ENCODE peak calls at places on chromosome 5, in seven cellular contexts. Y is CD4-positive, alpha-beta memory T cell; N is colonic mucosa; J is aorta; F is dorsolateral prefrontal cortex; Q is uterus; T is astrocyte. U is an unnamed sample. For H3K27me3, the result is how much of the 10 kb centered on the place peaks cover.

GRCh38 chr5:137039939-137040515 is 459.1 kb downstream of the SPOCK1 start:
- DNase-seq in Y (no peak), N (no peak), J (no peak), F (no peak), Q (no peak), T (no peak), U (no peak)

GRCh38 chr5:143063175-143063970 is 293.2 kb downstream of the ARHGAP26 start:
- DNase-seq in Y (no peak), N (no peak), J (peak), F (no peak), Q (peak), T (no peak), U (no peak)

GRCh38 chr5:68171101-68171558 is 44.4 kb upstream of the PIK3R1 start:
- DNase-seq in Y (no peak), N (peak), J (peak), F (peak), Q (peak), T (peak), U (no peak)

GRCh38 chr5:149235841-149236240 is 35.8 kb upstream of the AFAP1L1 start:
- DNase-seq in Y (no peak), N (no peak), J (no peak), F (no peak), Q (no peak), T (no peak), U (no peak)

GRCh38 chr5:65334077-65334476 is 147.6 kb downstream of the ADAMTS6 start:
- DNase-seq in Y (no peak), N (peak), J (no peak), F (no peak), Q (no peak), T (peak), U (no peak)

GRCh38 chr5:117394506-117395157 is 820.0 kb upstream of the SEMA6A start:
- DNase-seq in Y (no peak), N (peak), J (no peak), F (no peak), Q (no peak), T (no peak), U (no peak)

GRCh38 chr5:79564798-79565279 is 47.4 kb upstream of the TENT2 start:
- DNase-seq in Y (no peak), N (no peak), J (no peak), F (no peak), Q (no peak), T (no peak), U (no peak)

GRCh38 chr5:143842920-143843319 is 31.0 kb downstream of the HMHB1 start:
- DNase-seq in Y (no peak), N (no peak), J (no peak), F (no peak), Q (no peak), T (no peak), U (no peak)

GRCh38 chr5:94086194-94086593 is 344.8 kb upstream of the POU5F2 start:
- DNase-seq in Y (no peak), N (no peak), J (no peak), F (no peak), Q (no peak), T (no peak), U (no peak)

GRCh38 chr5:100901851-100902341 is 1.2 kb downstream of the ST8SIA4 start:
- DNase-seq in Y (peak), N (peak), J (peak), F (no peak), Q (no peak), T (no peak), U (peak)

GRCh38 chr5:107554776-107555424 is 115.8 kb downstream of the EFNA5 start:
- DNase-seq in Y (no peak), N (no peak), J (no peak), F (no peak), Q (no peak), T (no peak), U (no peak)

GRCh38 chr5:133818031-133818431 is 150.4 kb downstream of the C5orf15 start:
- DNase-seq in Y (no peak), N (no peak), J (peak), F (no peak), Q (peak), T (peak), U (no peak)

GRCh38 chr5:113099822-113100221 is 123.2 kb downstream of the DCP2 start:
- DNase-seq in Y (no peak), N (no peak), J (no peak), F (no peak), Q (no peak), T (no peak), U (no peak)

GRCh38 chr5:97165726-97166125 is 17.3 kb downstream of the RIOK2 start:
- DNase-seq in Y (no peak), N (peak), J (no peak), F (no peak), Q (no peak), T (no peak), U (no peak)

GRCh38 chr5:123207852-123208251 is 118.8 kb downstream of the PRDM6 start:
- DNase-seq in Y (no peak), N (no peak), J (no peak), F (no peak), Q (no peak), T (no peak), U (no peak)

GRCh38 chr5:87113848-87114247 is 153.8 kb upstream of the RASA1 start:
- DNase-seq in Y (no peak), N (no peak), J (no peak), F (no peak), Q (no peak), T (peak), U (no peak)

GRCh38 chr5:37738057-37738691 is 101.7 kb downstream of the GDNF start:
- DNase-seq in Y (peak), N (no peak), J (no peak), F (no peak), Q (no peak), T (peak), U (no peak)

GRCh38 chr5:177300236-177300880 is 3.2 kb downstream of the RAB24 start:
- DNase-seq in Y (peak), N (peak), J (peak), F (no peak), Q (peak), T (peak), U (peak)

GRCh38 chr5:68476854-68477253 is 261.3 kb downstream of the PIK3R1 start:
- DNase-seq in Y (no peak), N (peak), J (no peak), F (no peak), Q (no peak), T (no peak), U (no peak)

GRCh38 chr5:68419637-68420452 is 204.3 kb downstream of the PIK3R1 start:
- DNase-seq in Y (no peak), N (peak), J (no peak), F (no peak), Q (peak), T (no peak), U (no peak)

GRCh38 chr5:9361835-9362234 is 184.0 kb downstream of the SEMA5A start:
- DNase-seq in Y (peak), N (peak), J (no peak), F (no peak), Q (peak), T (no peak), U (peak)

GRCh38 chr5:179375236-179375685 is 30.0 kb upstream of the ADAMTS2 start:
- DNase-seq in Y (no peak), N (no peak), J (peak), F (no peak), Q (no peak), T (no peak), U (no peak)

GRCh38 chr5:153755913-153756500 is 265.5 kb downstream of the GRIA1 start:
- DNase-seq in Y (no peak), N (no peak), J (no peak), F (no peak), Q (no peak), T (no peak), U (no peak)

GRCh38 chr5:95084757-95085156 is 200.1 kb downstream of the MCTP1 start:
- DNase-seq in Y (no peak), N (no peak), J (no peak), F (no peak), Q (no peak), T (no peak), U (no peak)

GRCh38 chr5:97266576-97266975 is 83.5 kb upstream of the RIOK2 start:
- DNase-seq in Y (no peak), N (peak), J (peak), F (peak), Q (peak), T (peak), U (no peak)

GRCh38 chr5:56523779-56524178 is 290.6 kb upstream of the ANKRD55 start:
- DNase-seq in Y (no peak), N (no peak), J (no peak), F (no peak), Q (no peak), T (no peak), U (no peak)

GRCh38 chr5:113331201-113331551 is 103.6 kb downstream of the TSSK1B start:
- DNase-seq in Y (no peak), N (no peak), J (no peak), F (no peak), Q (no peak), T (peak), U (no peak)

GRCh38 chr5:74382864-74383618 is 257.5 kb downstream of the ENC1 start:
- DNase-seq in Y (no peak), N (no peak), J (peak), F (no peak), Q (peak), T (peak), U (no peak)

DNA sequence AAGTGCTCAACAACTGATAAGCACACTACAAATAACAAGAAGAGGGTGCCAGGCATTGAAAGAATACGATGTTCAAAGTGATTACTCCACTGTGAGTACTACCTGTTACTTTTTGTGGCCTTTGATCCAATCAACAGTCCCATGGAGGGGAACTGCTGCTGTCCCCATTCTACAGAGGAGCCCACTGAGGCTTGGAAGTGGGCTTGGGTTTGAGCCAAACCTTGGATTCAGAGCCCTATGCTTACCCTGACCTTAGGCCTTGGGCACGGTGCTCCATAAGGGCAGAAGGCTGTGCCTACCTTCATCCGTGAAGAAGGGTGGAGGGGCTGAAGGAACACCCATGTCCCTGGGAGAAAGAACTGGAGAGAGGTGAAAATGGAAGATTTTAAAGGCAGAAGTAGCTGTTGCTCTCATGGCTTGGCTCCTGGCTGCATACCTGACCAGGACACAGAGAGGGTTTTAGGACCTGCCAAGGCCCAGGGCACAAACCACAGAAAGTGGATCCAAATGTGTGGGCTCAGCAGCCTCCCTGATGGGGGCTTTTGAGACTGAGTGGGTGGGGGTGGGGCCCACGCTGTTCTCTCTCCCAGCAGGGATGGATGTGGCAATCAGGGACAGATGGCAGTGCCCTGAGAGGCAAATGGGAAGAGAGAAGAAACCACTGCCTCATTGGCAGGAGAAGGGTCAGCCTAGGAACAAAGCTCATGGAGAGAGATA is 34.7 kb upstream of the TIFAB start:
- DNase-seq in Y (no peak), N (no peak), J (no peak), F (no peak), Q (no peak), T (no peak), U (no peak)
- H3K27me3 ChIP-seq in Y (under half), N (half or more), J (under half), F (under half), Q (under half), T (under half), U (under half)

GRCh38 chr5:77032635-77033034 is 2.4 kb downstream of the AGGF1 start:
- DNase-seq in Y (no peak), N (no peak), J (no peak), F (no peak), Q (no peak), T (no peak), U (no peak)

GRCh38 chr5:77030097-77031071 is at the start of gene AGGF1:
- DNase-seq in Y (peak), N (peak), J (peak), F (peak), Q (peak), T (peak), U (peak)

GRCh38 chr5:77029376-77029885 is 773 bp upstream of the AGGF1 start:
- DNase-seq in Y (no peak), N (no peak), J (no peak), F (no peak), Q (no peak), T (no peak), U (no peak)

GRCh38 chr5:77024490-77024889 is 5.7 kb upstream of the AGGF1 start:
- DNase-seq in Y (no peak), N (no peak), J (no peak), F (no peak), Q (no peak), T (no peak), U (no peak)

GRCh38 chr5:77028631-77029375 is 1.4 kb upstream of the AGGF1 start:
- DNase-seq in Y (no peak), N (no peak), J (no peak), F (no peak), Q (no peak), T (no peak), U (no peak)
- H3K4me3 ChIP-seq in Y (no peak), N (no peak), J (no peak), F (no peak), Q (no peak), T (no peak), U (no peak)

GRCh38 chr5:172717481-172718195 is 53.4 kb downstream of the DUSP1 start:
- DNase-seq in Y (no peak), N (no peak), J (peak), F (no peak), Q (no peak), T (no peak), U (no peak)
- H3K27ac ChIP-seq in Y (no peak), N (no peak), J (no peak), F (peak), Q (no peak), T (peak), U (no peak)

GRCh38 chr5:139904566-139905400 is 109.2 kb downstream of the PSD2 start:
- DNase-seq in Y (no peak), N (no peak), J (no peak), F (no peak), Q (no peak), T (no peak), U (no peak)
- H3K27me3 ChIP-seq in Y (under half), N (under half), J (under half), F (under half), Q (under half), T (half or more), U (under half)

GRCh38 chr5:84384604-84385575 is at the start of gene EDIL3:
- DNase-seq in Y (no peak), N (peak), J (peak), F (peak), Q (peak), T (peak), U (no peak)
- H3K4me3 ChIP-seq in Y (no peak), N (peak), J (peak), F (peak), Q (peak), T (peak), U (no peak)